ENCODE peak calls at places on chromosome 17, in six cellular contexts. K is kidney, J is astrocyte of the spinal cord, Z is Caco-2, R is astrocyte, O is neural progenitor cell. V is an unnamed sample.

GRCh38 chr17:12765544-12765943 is 23.8 kb upstream of the ARHGAP44 start:
- DNase-seq in J (peak; percentile 72), Z (no peak), K (no peak), O (no peak), R (peak; percentile 91), V (peak; percentile 88)

GRCh38 chr17:79114455-79115301 is 40.1 kb downstream of the ENGASE start:
- DNase-seq in K (no peak), R (no peak), Z (no peak), J (no peak), O (peak; percentile 73), V (no peak)

GRCh38 chr17:1985686-1986085 is 39.4 kb downstream of the RTN4RL1 start:
- DNase-seq in J (no peak), O (no peak), Z (peak; percentile 67), K (no peak), R (no peak), V (no peak)

GRCh38 chr17:46020023-46020735 is 21.1 kb downstream of the STH start:
- DNase-seq in R (no peak), O (no peak), Z (no peak), J (no peak), K (peak; percentile 70), V (no peak)

GRCh38 chr17:33955461-33955860 is 299.6 kb upstream of the CCL2 start:
- DNase-seq in Z (no peak), K (no peak), R (no peak), J (no peak), O (no peak), V (no peak)

GRCh38 chr17:77327566-77328463 is 187.0 kb downstream of the SEC14L1 start:
- DNase-seq in O (no peak), Z (no peak), R (no peak), K (peak; percentile 60), J (no peak), V (no peak)

GRCh38 chr17:46876353-46876887 is 25.0 kb downstream of the WNT9B start:
- DNase-seq in O (peak; percentile 53), Z (peak; percentile 56), J (no peak), R (no peak), K (peak; percentile 85), V (no peak)

GRCh38 chr17:62064791-62065563 is at the start of gene MED13:
- DNase-seq in R (no peak), K (peak; percentile 89), Z (peak; percentile 69), O (peak; percentile 73), J (peak; percentile 40), V (peak; percentile 33)

GRCh38 chr17:38591759-38592241 is 14.0 kb downstream of the SRCIN1 start:
- DNase-seq in J (peak; percentile 9), O (no peak), Z (no peak), R (peak; percentile 20), K (peak; percentile 73), V (peak; percentile 22)

GRCh38 chr17:73320601-73321264 is 8.9 kb upstream of the CDC42EP4 start:
- DNase-seq in J (peak; percentile 17), K (no peak), R (no peak), Z (no peak), O (no peak), V (no peak)

GRCh38 chr17:72751746-72752145 is 340.7 kb downstream of the SLC39A11 start:
- DNase-seq in R (no peak), J (no peak), O (no peak), Z (no peak), K (no peak), V (no peak)

GRCh38 chr17:80067393-80067986 is 31.0 kb downstream of the CCDC40 start:
- DNase-seq in R (no peak), O (no peak), Z (no peak), J (no peak), K (peak; percentile 44), V (no peak)

GRCh38 chr17:2081564-2081963 is 26.7 kb downstream of the HIC1 start:
- DNase-seq in O (no peak), Z (no peak), R (peak; percentile 77), K (no peak), J (peak; percentile 56), V (peak; percentile 45)

GRCh38 chr17:31587462-31587861 is 196.0 kb downstream of the RAB11FIP4 start:
- DNase-seq in K (no peak), O (no peak), J (no peak), R (no peak), Z (no peak), V (no peak)

GRCh38 chr17:40025559-40025958 is 10.3 kb downstream of the CSF3 start:
- DNase-seq in O (no peak), J (no peak), K (no peak), Z (no peak), R (no peak), V (no peak)

GRCh38 chr17:40028595-40028994 is 13.4 kb downstream of the CSF3 start:
- DNase-seq in K (no peak), J (no peak), Z (no peak), R (no peak), O (no peak), V (no peak)

GRCh38 chr17:40025991-40026815 is 11.0 kb downstream of the CSF3 start:
- DNase-seq in R (peak; percentile 60), Z (no peak), K (no peak), O (no peak), J (peak; percentile 54), V (peak; percentile 35)

GRCh38 chr17:40027614-40028012 is 12.4 kb downstream of the CSF3 start:
- DNase-seq in J (no peak), O (no peak), K (no peak), R (no peak), Z (no peak), V (no peak)

DNA sequence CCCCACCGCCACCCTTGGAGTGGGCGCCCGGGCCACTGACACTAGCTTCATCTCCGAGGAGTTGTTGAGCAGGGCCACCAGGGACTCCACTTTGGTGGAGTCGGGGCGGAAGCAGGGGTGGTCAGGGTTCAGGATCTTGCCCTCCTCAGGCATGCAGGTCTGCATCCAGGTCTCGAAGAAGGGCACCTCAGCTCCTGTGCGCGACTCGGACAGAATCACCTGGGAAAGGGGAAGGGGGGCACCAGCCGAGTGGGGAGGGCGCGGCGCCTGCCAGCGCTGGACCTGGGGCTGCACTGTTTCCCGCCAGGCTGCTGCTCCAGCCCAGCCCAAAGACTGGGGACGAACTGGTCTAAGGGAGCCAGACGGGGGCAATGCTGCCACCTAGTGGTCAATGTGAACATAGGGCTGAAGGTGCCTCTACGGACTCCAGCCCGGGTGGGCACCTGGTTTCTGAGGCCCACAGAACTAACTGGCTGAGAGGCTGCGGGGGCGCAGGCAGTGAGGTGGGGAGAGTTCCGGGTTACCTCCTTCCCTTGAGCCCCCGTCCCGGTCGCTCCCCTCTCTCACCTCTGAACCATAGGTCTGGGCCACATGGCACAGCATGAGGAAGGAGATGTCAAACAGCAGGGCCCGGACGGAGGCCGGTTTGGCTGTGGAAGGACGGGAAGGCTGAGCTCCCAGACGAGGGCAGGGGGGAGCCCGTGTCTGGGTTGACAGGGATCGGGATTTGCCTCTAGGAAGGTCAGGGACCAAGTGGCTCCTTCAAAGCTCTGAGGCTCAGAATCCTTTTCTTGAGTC is 11.8 kb downstream of the CSF3 start:
- DNase-seq in R (peak; percentile 40), J (peak; percentile 71), K (peak; percentile 90), Z (peak; percentile 77), O (peak; percentile 92), V (peak; percentile 87)
- H3K4me3 ChIP-seq in R (no peak overlapping the region), J (no peak overlapping the region), K (no peak overlapping the region), Z (no peak overlapping the region), O (no peak overlapping the region), V (no peak overlapping the region)

GRCh38 chr17:75131278-75132017 is at the start of gene NT5C:
- DNase-seq in J (peak; percentile 78), K (peak; percentile 95), R (peak; percentile 52), O (peak; percentile 93), Z (peak; percentile 86), V (peak; percentile 75)

GRCh38 chr17:75138519-75138918 is 7.0 kb upstream of the NT5C start:
- DNase-seq in O (no peak), J (no peak), Z (no peak), R (no peak), K (no peak), V (no peak)

GRCh38 chr17:75133001-75133400 is 1.5 kb upstream of the NT5C start:
- DNase-seq in J (no peak), K (peak; percentile 38), R (no peak), O (no peak), Z (no peak), V (no peak)

GRCh38 chr17:75135452-75135851 is 3.9 kb upstream of the NT5C start:
- DNase-seq in Z (no peak), R (no peak), O (no peak), K (no peak), J (no peak), V (no peak)

DNA sequence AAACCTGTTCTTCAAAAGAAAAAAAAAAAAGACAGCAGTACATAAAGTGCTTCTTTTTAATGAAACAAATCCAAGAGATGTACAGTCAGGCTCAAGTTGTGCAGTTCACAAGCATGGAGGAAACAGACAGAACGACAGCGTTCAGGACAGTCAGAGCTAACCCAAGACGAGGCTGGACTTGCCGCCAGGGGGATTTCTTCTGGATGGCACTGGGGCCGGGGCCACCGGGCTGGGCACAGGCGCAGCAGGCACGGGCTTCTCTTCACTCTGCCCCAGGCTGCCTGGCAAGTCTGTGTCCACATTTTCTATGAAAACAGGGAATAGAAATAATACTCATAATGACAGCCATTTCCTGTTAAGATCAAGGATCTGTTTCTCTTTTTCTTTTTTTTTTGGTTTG is 4.4 kb upstream of the NT5C start:
- DNase-seq in O (no peak), Z (no peak), K (no peak), R (no peak), J (no peak), V (no peak)
- TF ChIP-seq CTCF in O (no peak), Z (no peak), K (no peak), R (no peak), J (no peak), V (no peak)

GRCh38 chr17:50685691-50686493 is 21.8 kb downstream of the ANKRD40 start:
- DNase-seq in O (no peak), K (peak; percentile 42), R (no peak), J (no peak), Z (no peak), V (no peak)
- H3K4me3 ChIP-seq in O (no peak overlapping the region), K (no peak overlapping the region), R (no peak overlapping the region), J (no peak overlapping the region), Z (peak overlapping the region; percentile 38), V (no peak overlapping the region)

GRCh38 chr17:75208161-75208560 is 2.7 kb downstream of the NUP85 start:
- DNase-seq in Z (no peak), O (no peak), J (no peak), R (no peak), K (no peak), V (no peak)

GRCh38 chr17:75205793-75206163 is 299 bp downstream of the NUP85 start:
- DNase-seq in K (no peak), J (no peak), O (no peak), Z (no peak), R (no peak), V (no peak)

GRCh38 chr17:75207760-75208159 is 2.3 kb downstream of the NUP85 start:
- DNase-seq in R (no peak), J (no peak), K (no peak), Z (no peak), O (no peak), V (no peak)

GRCh38 chr17:75209061-75209460 is 3.6 kb downstream of the NUP85 start:
- DNase-seq in Z (no peak), O (no peak), J (no peak), K (peak; percentile 0), R (no peak), V (no peak)

GRCh38 chr17:75205037-75205792 is at the start of gene NUP85:
- DNase-seq in O (peak; percentile 96), J (peak; percentile 94), R (peak; percentile 82), Z (peak; percentile 98), K (peak; percentile 97), V (peak; percentile 93)
- TF ChIP-seq CTCF in O (no peak), J (no peak), R (no peak), Z (no peak), K (no peak), V (no peak)

V was measured in fibroblast of pulmonary artery.